ENCODE peak calls at places on chromosomes 16 and 17, in six cellular contexts. One of them, this sample, is unnamed.

GRCh38 chr16:73976661-73977060 is 320.0 kb upstream of the PSMD7 start:
- DNase-seq in activated CD4-positive, alpha-beta T cell treated with anti-CD3 and anti-CD28 coated beads for 4 hours: no peak
- DNase-seq in anterior cingulate cortex: no peak
- DNase-seq in NK-92 treated with Interleukin-12 subunit alpha and Interleukin-12 subunit beta, amount 100 ng/mL, for 24 hours: no peak
- DNase-seq in mesendoderm: no peak
- DNase-seq in effector memory CD4-positive, alpha-beta T cell: no peak
- DNase-seq in this sample: no peak

GRCh38 chr16:8510160-8510559 is 80.2 kb downstream of the TMEM114 start:
- DNase-seq in activated CD4-positive, alpha-beta T cell treated with anti-CD3 and anti-CD28 coated beads for 4 hours: no peak
- DNase-seq in anterior cingulate cortex: no peak
- DNase-seq in NK-92 treated with Interleukin-12 subunit alpha and Interleukin-12 subunit beta, amount 100 ng/mL, for 24 hours: no peak
- DNase-seq in mesendoderm: no peak
- DNase-seq in effector memory CD4-positive, alpha-beta T cell: no peak
- DNase-seq in this sample: no peak

GRCh38 chr16:77868478-77868877 is 80.1 kb downstream of the VAT1L start:
- DNase-seq in activated CD4-positive, alpha-beta T cell treated with anti-CD3 and anti-CD28 coated beads for 4 hours: no peak
- DNase-seq in anterior cingulate cortex: no peak
- DNase-seq in NK-92 treated with Interleukin-12 subunit alpha and Interleukin-12 subunit beta, amount 100 ng/mL, for 24 hours: no peak
- DNase-seq in mesendoderm: no peak
- DNase-seq in effector memory CD4-positive, alpha-beta T cell: no peak
- DNase-seq in this sample: no peak

GRCh38 chr17:18920911-18921441 is 31.0 kb upstream of the SLC5A10 start:
- DNase-seq in activated CD4-positive, alpha-beta T cell treated with anti-CD3 and anti-CD28 coated beads for 4 hours: no peak
- DNase-seq in anterior cingulate cortex: no peak
- DNase-seq in NK-92 treated with Interleukin-12 subunit alpha and Interleukin-12 subunit beta, amount 100 ng/mL, for 24 hours: no peak
- DNase-seq in mesendoderm: no peak
- DNase-seq in effector memory CD4-positive, alpha-beta T cell: no peak
- DNase-seq in this sample: no peak

GRCh38 chr16:75648265-75649076 is 898 bp downstream of the TERF2IP start:
- DNase-seq in activated CD4-positive, alpha-beta T cell treated with anti-CD3 and anti-CD28 coated beads for 4 hours: peak; percentile 86
- DNase-seq in anterior cingulate cortex: peak; percentile 80
- DNase-seq in NK-92 treated with Interleukin-12 subunit alpha and Interleukin-12 subunit beta, amount 100 ng/mL, for 24 hours: peak; percentile 48
- DNase-seq in mesendoderm: peak; percentile 87
- DNase-seq in effector memory CD4-positive, alpha-beta T cell: peak; percentile 79
- DNase-seq in this sample: peak; percentile 85

GRCh38 chr16:17133851-17134250 is 336.9 kb downstream of the XYLT1 start:
- DNase-seq in activated CD4-positive, alpha-beta T cell treated with anti-CD3 and anti-CD28 coated beads for 4 hours: no peak
- DNase-seq in anterior cingulate cortex: peak; percentile 6
- DNase-seq in NK-92 treated with Interleukin-12 subunit alpha and Interleukin-12 subunit beta, amount 100 ng/mL, for 24 hours: no peak
- DNase-seq in mesendoderm: no peak
- DNase-seq in effector memory CD4-positive, alpha-beta T cell: no peak
- DNase-seq in this sample: no peak

GRCh38 chr16:71767060-71767900 is 41.4 kb downstream of the AP1G1 start:
- DNase-seq in activated CD4-positive, alpha-beta T cell treated with anti-CD3 and anti-CD28 coated beads for 4 hours: no peak
- DNase-seq in anterior cingulate cortex: no peak
- DNase-seq in NK-92 treated with Interleukin-12 subunit alpha and Interleukin-12 subunit beta, amount 100 ng/mL, for 24 hours: no peak
- DNase-seq in mesendoderm: no peak
- DNase-seq in effector memory CD4-positive, alpha-beta T cell: no peak
- DNase-seq in this sample: no peak

GRCh38 chr17:42904110-42904469 is 3.5 kb downstream of the G6PC1 start:
- DNase-seq in activated CD4-positive, alpha-beta T cell treated with anti-CD3 and anti-CD28 coated beads for 4 hours: no peak
- DNase-seq in anterior cingulate cortex: no peak
- DNase-seq in NK-92 treated with Interleukin-12 subunit alpha and Interleukin-12 subunit beta, amount 100 ng/mL, for 24 hours: no peak
- DNase-seq in mesendoderm: no peak
- DNase-seq in effector memory CD4-positive, alpha-beta T cell: no peak
- DNase-seq in this sample: no peak

GRCh38 chr17:35238817-35239216 is 4.1 kb upstream of the SLFN5 start:
- DNase-seq in activated CD4-positive, alpha-beta T cell treated with anti-CD3 and anti-CD28 coated beads for 4 hours: no peak
- DNase-seq in anterior cingulate cortex: no peak
- DNase-seq in NK-92 treated with Interleukin-12 subunit alpha and Interleukin-12 subunit beta, amount 100 ng/mL, for 24 hours: no peak
- DNase-seq in mesendoderm: no peak
- DNase-seq in effector memory CD4-positive, alpha-beta T cell: no peak
- DNase-seq in this sample: no peak

GRCh38 chr17:18219016-18219415 is 6.4 kb upstream of the LLGL1 start:
- DNase-seq in activated CD4-positive, alpha-beta T cell treated with anti-CD3 and anti-CD28 coated beads for 4 hours: no peak
- DNase-seq in anterior cingulate cortex: no peak
- DNase-seq in NK-92 treated with Interleukin-12 subunit alpha and Interleukin-12 subunit beta, amount 100 ng/mL, for 24 hours: no peak
- DNase-seq in mesendoderm: no peak
- DNase-seq in effector memory CD4-positive, alpha-beta T cell: no peak
- DNase-seq in this sample: no peak

GRCh38 chr16:14600164-14600563 is 29.9 kb downstream of the PARN start:
- DNase-seq in activated CD4-positive, alpha-beta T cell treated with anti-CD3 and anti-CD28 coated beads for 4 hours: no peak
- DNase-seq in anterior cingulate cortex: no peak
- DNase-seq in NK-92 treated with Interleukin-12 subunit alpha and Interleukin-12 subunit beta, amount 100 ng/mL, for 24 hours: no peak
- DNase-seq in mesendoderm: peak; percentile 37
- DNase-seq in effector memory CD4-positive, alpha-beta T cell: no peak
- DNase-seq in this sample: no peak

GRCh38 chr16:87240211-87241134 is 76.7 kb downstream of the C16orf95 start:
- DNase-seq in activated CD4-positive, alpha-beta T cell treated with anti-CD3 and anti-CD28 coated beads for 4 hours: no peak
- DNase-seq in anterior cingulate cortex: no peak
- DNase-seq in NK-92 treated with Interleukin-12 subunit alpha and Interleukin-12 subunit beta, amount 100 ng/mL, for 24 hours: no peak
- DNase-seq in mesendoderm: no peak
- DNase-seq in effector memory CD4-positive, alpha-beta T cell: no peak
- DNase-seq in this sample: no peak

GRCh38 chr17:46769531-46770438 is 48.7 kb downstream of the WNT3 start:
- DNase-seq in activated CD4-positive, alpha-beta T cell treated with anti-CD3 and anti-CD28 coated beads for 4 hours: no peak
- DNase-seq in anterior cingulate cortex: no peak
- DNase-seq in NK-92 treated with Interleukin-12 subunit alpha and Interleukin-12 subunit beta, amount 100 ng/mL, for 24 hours: no peak
- DNase-seq in mesendoderm: no peak
- DNase-seq in effector memory CD4-positive, alpha-beta T cell: no peak
- DNase-seq in this sample: peak; percentile 79

GRCh38 chr16:90047714-90048346 is 28.6 kb upstream of the DBNDD1 start:
- DNase-seq in activated CD4-positive, alpha-beta T cell treated with anti-CD3 and anti-CD28 coated beads for 4 hours: no peak
- DNase-seq in anterior cingulate cortex: no peak
- DNase-seq in NK-92 treated with Interleukin-12 subunit alpha and Interleukin-12 subunit beta, amount 100 ng/mL, for 24 hours: no peak
- DNase-seq in mesendoderm: no peak
- DNase-seq in effector memory CD4-positive, alpha-beta T cell: no peak
- DNase-seq in this sample: no peak

GRCh38 chr16:85551319-85551978 is 61.7 kb upstream of the GSE1 start:
- DNase-seq in activated CD4-positive, alpha-beta T cell treated with anti-CD3 and anti-CD28 coated beads for 4 hours: no peak
- DNase-seq in anterior cingulate cortex: no peak
- DNase-seq in NK-92 treated with Interleukin-12 subunit alpha and Interleukin-12 subunit beta, amount 100 ng/mL, for 24 hours: no peak
- DNase-seq in mesendoderm: no peak
- DNase-seq in effector memory CD4-positive, alpha-beta T cell: no peak
- DNase-seq in this sample: no peak

GRCh38 chr16:85220125-85220839 is 108.0 kb upstream of the CIBAR2 start:
- DNase-seq in activated CD4-positive, alpha-beta T cell treated with anti-CD3 and anti-CD28 coated beads for 4 hours: no peak
- DNase-seq in anterior cingulate cortex: peak; percentile 47
- DNase-seq in NK-92 treated with Interleukin-12 subunit alpha and Interleukin-12 subunit beta, amount 100 ng/mL, for 24 hours: no peak
- DNase-seq in mesendoderm: no peak
- DNase-seq in effector memory CD4-positive, alpha-beta T cell: no peak
- DNase-seq in this sample: no peak

GRCh38 chr17:32157225-32157624 is 14.9 kb downstream of the RHOT1 start:
- DNase-seq in activated CD4-positive, alpha-beta T cell treated with anti-CD3 and anti-CD28 coated beads for 4 hours: no peak
- DNase-seq in anterior cingulate cortex: no peak
- DNase-seq in NK-92 treated with Interleukin-12 subunit alpha and Interleukin-12 subunit beta, amount 100 ng/mL, for 24 hours: no peak
- DNase-seq in mesendoderm: no peak
- DNase-seq in effector memory CD4-positive, alpha-beta T cell: no peak
- DNase-seq in this sample: no peak

GRCh38 chr17:27751622-27752490 is 48.5 kb downstream of the NOS2 start:
- DNase-seq in activated CD4-positive, alpha-beta T cell treated with anti-CD3 and anti-CD28 coated beads for 4 hours: no peak
- DNase-seq in anterior cingulate cortex: no peak
- DNase-seq in NK-92 treated with Interleukin-12 subunit alpha and Interleukin-12 subunit beta, amount 100 ng/mL, for 24 hours: no peak
- DNase-seq in mesendoderm: no peak
- DNase-seq in effector memory CD4-positive, alpha-beta T cell: no peak
- DNase-seq in this sample: no peak

GRCh38 chr17:7888184-7888920 is at the start of gene CHD3:
- DNase-seq in activated CD4-positive, alpha-beta T cell treated with anti-CD3 and anti-CD28 coated beads for 4 hours: peak; percentile 56
- DNase-seq in anterior cingulate cortex: no peak
- DNase-seq in NK-92 treated with Interleukin-12 subunit alpha and Interleukin-12 subunit beta, amount 100 ng/mL, for 24 hours: no peak
- DNase-seq in mesendoderm: peak; percentile 56
- DNase-seq in effector memory CD4-positive, alpha-beta T cell: peak; percentile 16
- DNase-seq in this sample: peak; percentile 50

GRCh38 chr16:75236232-75236631 is 15.2 kb downstream of the BCAR1 start:
- DNase-seq in activated CD4-positive, alpha-beta T cell treated with anti-CD3 and anti-CD28 coated beads for 4 hours: no peak
- DNase-seq in anterior cingulate cortex: no peak
- DNase-seq in NK-92 treated with Interleukin-12 subunit alpha and Interleukin-12 subunit beta, amount 100 ng/mL, for 24 hours: peak; percentile 8
- DNase-seq in mesendoderm: no peak
- DNase-seq in effector memory CD4-positive, alpha-beta T cell: no peak
- DNase-seq in this sample: no peak

GRCh38 chr17:77324227-77324626 is 183.5 kb downstream of the SEC14L1 start:
- DNase-seq in activated CD4-positive, alpha-beta T cell treated with anti-CD3 and anti-CD28 coated beads for 4 hours: no peak
- DNase-seq in anterior cingulate cortex: no peak
- DNase-seq in NK-92 treated with Interleukin-12 subunit alpha and Interleukin-12 subunit beta, amount 100 ng/mL, for 24 hours: no peak
- DNase-seq in mesendoderm: no peak
- DNase-seq in effector memory CD4-positive, alpha-beta T cell: no peak
- DNase-seq in this sample: peak; percentile 32

GRCh38 chr16:81778861-81779539 is at the start of gene PLCG2:
- DNase-seq in activated CD4-positive, alpha-beta T cell treated with anti-CD3 and anti-CD28 coated beads for 4 hours: peak; percentile 42
- DNase-seq in anterior cingulate cortex: peak; percentile 17
- DNase-seq in NK-92 treated with Interleukin-12 subunit alpha and Interleukin-12 subunit beta, amount 100 ng/mL, for 24 hours: peak; percentile 55
- DNase-seq in mesendoderm: peak; percentile 57
- DNase-seq in effector memory CD4-positive, alpha-beta T cell: peak; percentile 38
- DNase-seq in this sample: peak; percentile 87

GRCh38 chr16:50151322-50151721 is 1.8 kb upstream of the TENT4B start:
- DNase-seq in activated CD4-positive, alpha-beta T cell treated with anti-CD3 and anti-CD28 coated beads for 4 hours: no peak
- DNase-seq in anterior cingulate cortex: no peak
- DNase-seq in NK-92 treated with Interleukin-12 subunit alpha and Interleukin-12 subunit beta, amount 100 ng/mL, for 24 hours: no peak
- DNase-seq in mesendoderm: no peak
- DNase-seq in effector memory CD4-positive, alpha-beta T cell: no peak
- DNase-seq in this sample: no peak

GRCh38 chr16:24858219-24859041 is 12.7 kb downstream of the SLC5A11 start:
- DNase-seq in activated CD4-positive, alpha-beta T cell treated with anti-CD3 and anti-CD28 coated beads for 4 hours: no peak
- DNase-seq in anterior cingulate cortex: peak; percentile 7
- DNase-seq in NK-92 treated with Interleukin-12 subunit alpha and Interleukin-12 subunit beta, amount 100 ng/mL, for 24 hours: no peak
- DNase-seq in mesendoderm: peak; percentile 69
- DNase-seq in effector memory CD4-positive, alpha-beta T cell: peak; percentile 7
- DNase-seq in this sample: no peak

GRCh38 chr16:85126731-85127662 is 14.7 kb upstream of the CIBAR2 start:
- DNase-seq in activated CD4-positive, alpha-beta T cell treated with anti-CD3 and anti-CD28 coated beads for 4 hours: peak; percentile 69
- DNase-seq in anterior cingulate cortex: peak; percentile 33
- DNase-seq in NK-92 treated with Interleukin-12 subunit alpha and Interleukin-12 subunit beta, amount 100 ng/mL, for 24 hours: no peak
- DNase-seq in mesendoderm: peak; percentile 37
- DNase-seq in effector memory CD4-positive, alpha-beta T cell: no peak
- DNase-seq in this sample: no peak

GRCh38 chr16:71758293-71758760 is 33.8 kb upstream of the PHLPP2 start:
- DNase-seq in activated CD4-positive, alpha-beta T cell treated with anti-CD3 and anti-CD28 coated beads for 4 hours: no peak
- DNase-seq in anterior cingulate cortex: no peak
- DNase-seq in NK-92 treated with Interleukin-12 subunit alpha and Interleukin-12 subunit beta, amount 100 ng/mL, for 24 hours: no peak
- DNase-seq in mesendoderm: no peak
- DNase-seq in effector memory CD4-positive, alpha-beta T cell: no peak
- DNase-seq in this sample: no peak

GRCh38 chr16:64846966-64847365 is 274.9 kb downstream of the CDH11 start:
- DNase-seq in activated CD4-positive, alpha-beta T cell treated with anti-CD3 and anti-CD28 coated beads for 4 hours: no peak
- DNase-seq in anterior cingulate cortex: no peak
- DNase-seq in NK-92 treated with Interleukin-12 subunit alpha and Interleukin-12 subunit beta, amount 100 ng/mL, for 24 hours: no peak
- DNase-seq in mesendoderm: no peak
- DNase-seq in effector memory CD4-positive, alpha-beta T cell: no peak
- DNase-seq in this sample: no peak

GRCh38 chr17:73256220-73256619 is 5.5 kb downstream of the CPSF4L start:
- DNase-seq in activated CD4-positive, alpha-beta T cell treated with anti-CD3 and anti-CD28 coated beads for 4 hours: no peak
- DNase-seq in anterior cingulate cortex: no peak
- DNase-seq in NK-92 treated with Interleukin-12 subunit alpha and Interleukin-12 subunit beta, amount 100 ng/mL, for 24 hours: no peak
- DNase-seq in mesendoderm: no peak
- DNase-seq in effector memory CD4-positive, alpha-beta T cell: no peak
- DNase-seq in this sample: no peak

GRCh38 chr16:78761427-78761826 is 662.0 kb downstream of the WWOX start:
- DNase-seq in activated CD4-positive, alpha-beta T cell treated with anti-CD3 and anti-CD28 coated beads for 4 hours: no peak
- DNase-seq in anterior cingulate cortex: no peak
- DNase-seq in NK-92 treated with Interleukin-12 subunit alpha and Interleukin-12 subunit beta, amount 100 ng/mL, for 24 hours: peak; percentile 41
- DNase-seq in mesendoderm: peak; percentile 67
- DNase-seq in effector memory CD4-positive, alpha-beta T cell: no peak
- DNase-seq in this sample: no peak